ENCODE peak calls at places on chromosomes 5 and 9, in eight cellular contexts. V is HT1080; D is HFFc6; I is posterior vena cava; S is activated T-cell treated with anti-CD3 and anti-CD28 coated beads, Interleukin-2, amount 50 U/mL, for 72 hours; Y is stimulated activated CD8-positive, alpha-beta memory T cell treated with anti-CD3 and anti-CD28 coated beads, Interleukin-2, amount 100 ng/mL, for 48 hours; W is psoas muscle; R is body of pancreas. L is an unnamed sample.

GRCh38 chr5:1240496-1241260 is 15.5 kb downstream of the SLC6A18 start:
- DNase-seq in D (no peak), I (no peak), V (no peak), S (no peak), W (no peak), Y (no peak), R (no peak), L (no peak)

GRCh38 chr9:135968601-135969000 is 7.4 kb upstream of the UBAC1 start:
- DNase-seq in Y (no peak), I (no peak), V (no peak), R (no peak), D (no peak), W (no peak), S (no peak), L (no peak)

GRCh38 chr9:91515074-91515687 is 91.5 kb upstream of the NFIL3 start:
- DNase-seq in R (peak; percentile 25), W (peak; percentile 23), Y (no peak), D (peak; percentile 73), V (peak; percentile 66), S (peak; percentile 22), I (no peak), L (no peak)

GRCh38 chr5:132528866-132529634 is 14.3 kb downstream of the IL5 start:
- DNase-seq in R (no peak), D (no peak), Y (no peak), W (no peak), V (no peak), S (no peak), I (no peak), L (no peak)

GRCh38 chr9:34558341-34558740 is 31.2 kb downstream of the CNTFR start:
- DNase-seq in I (no peak), Y (no peak), W (no peak), S (no peak), D (no peak), V (no peak), R (no peak), L (peak; percentile 41)

GRCh38 chr5:24492231-24492630 is 152.5 kb downstream of the CDH10 start:
- DNase-seq in R (no peak), Y (no peak), V (no peak), D (no peak), I (no peak), S (no peak), W (no peak), L (no peak)

GRCh38 chr5:151742870-151743294 is 15.5 kb downstream of the ATOX1 start:
- DNase-seq in R (peak; percentile 17), Y (no peak), W (peak; percentile 43), S (no peak), V (peak; percentile 73), I (no peak), D (peak; percentile 71), L (no peak)

GRCh38 chr5:15789661-15790060 is 289.7 kb downstream of the FBXL7 start:
- DNase-seq in D (peak; percentile 25), S (no peak), I (no peak), Y (no peak), R (no peak), V (peak; percentile 50), W (no peak), L (no peak)

GRCh38 chr9:27865031-27865438 is 291.8 kb upstream of the C9orf72 start:
- DNase-seq in Y (no peak), I (no peak), S (no peak), D (no peak), R (no peak), V (peak; percentile 86), W (no peak), L (no peak)

GRCh38 chr9:115063058-115063850 is 54.7 kb downstream of the TNC start:
- DNase-seq in D (peak; percentile 44), I (no peak), V (peak; percentile 62), W (no peak), R (no peak), S (no peak), Y (no peak), L (no peak)

GRCh38 chr5:170986598-170986997 is 124.8 kb downstream of the RANBP17 start:
- DNase-seq in I (no peak), R (no peak), Y (no peak), D (peak; percentile 44), V (no peak), W (no peak), S (no peak), L (no peak)

GRCh38 chr9:86073839-86074238 is 25.5 kb downstream of the GOLM1 start:
- DNase-seq in V (no peak), R (no peak), D (no peak), S (peak; percentile 6), Y (no peak), I (no peak), W (no peak), L (no peak)

GRCh38 chr9:86184125-86184524 is 75.3 kb downstream of the C9orf153 start:
- DNase-seq in Y (no peak), S (no peak), V (no peak), D (no peak), I (no peak), R (no peak), W (no peak), L (no peak)

GRCh38 chr5:34415559-34416198 is 240.4 kb upstream of the RAI14 start:
- DNase-seq in D (peak; percentile 56), S (no peak), W (no peak), I (no peak), R (no peak), Y (no peak), V (no peak), L (no peak)